ENCODE peak calls at places on chromosomes 4 and X, in ten cellular contexts. P, T, U, I, L, V, F, G, M and Y are unnamed samples.

GRCh38 chrX:150316564-150316963 is 46.6 kb upstream of the MAMLD1 start:
- DNase-seq in T (no peak), G (no peak), P (no peak), F (no peak), M (no peak), V (no peak), U (no peak), I (no peak), L (no peak), Y (no peak)

GRCh38 chr4:77225022-77225421 is 68.0 kb downstream of the CCNG2 start:
- DNase-seq in T (no peak), L (no peak), M (no peak), V (no peak), F (no peak), G (no peak), U (no peak), P (no peak), I (no peak), Y (no peak)

GRCh38 chr4:108287834-108288413 is 119.2 kb upstream of the LEF1 start:
- DNase-seq in V (no peak), M (no peak), P (no peak), F (no peak), G (no peak), T (no peak), I (peak), U (no peak), L (no peak), Y (no peak)

GRCh38 chr4:7418131-7418943 is 16.4 kb downstream of the PSAPL1 start:
- DNase-seq in V (no peak), L (no peak), U (no peak), M (no peak), T (no peak), F (no peak), G (no peak), I (no peak), P (no peak), Y (peak)

GRCh38 chr4:25347971-25348370 is 29.1 kb upstream of the ANAPC4 start:
- DNase-seq in F (no peak), L (no peak), I (no peak), U (no peak), V (no peak), P (no peak), T (no peak), M (no peak), G (no peak), Y (no peak)

GRCh38 chr4:154491731-154492249 is at the start of gene DCHS2:
- DNase-seq in G (no peak), F (peak), L (no peak), V (no peak), M (no peak), T (no peak), P (peak), U (no peak), I (no peak), Y (no peak)

GRCh38 chr4:25180524-25181131 is 20.4 kb upstream of the SEPSECS start:
- DNase-seq in T (peak), P (peak), I (peak), F (no peak), G (peak), L (peak), U (peak), M (peak), V (no peak), Y (no peak)

GRCh38 chr4:149961876-149962597 is 116.2 kb upstream of the DCLK2 start:
- DNase-seq in M (no peak), U (peak), L (peak), G (peak), T (peak), V (no peak), F (no peak), I (peak), P (no peak), Y (no peak)

GRCh38 chr4:8147231-8147970 is 11.2 kb downstream of the ABLIM2 start:
- DNase-seq in M (no peak), F (no peak), V (no peak), L (no peak), G (no peak), P (no peak), I (no peak), U (no peak), T (no peak), Y (no peak)

GRCh38 chr4:42995343-42995944 is 102.9 kb downstream of the GRXCR1 start:
- DNase-seq in U (peak), I (peak), V (no peak), F (no peak), L (no peak), M (no peak), G (peak), P (no peak), T (no peak), Y (no peak)

GRCh38 chr4:10053635-10054453 is 32.5 kb upstream of the SLC2A9 start:
- DNase-seq in M (no peak), I (no peak), L (no peak), G (no peak), V (no peak), T (no peak), F (no peak), U (no peak), P (no peak), Y (no peak)

GRCh38 chr4:83552085-83552484 is 16.2 kb downstream of the GPAT3 start:
- DNase-seq in P (no peak), I (peak), T (no peak), G (no peak), U (peak), L (peak), V (no peak), M (no peak), F (peak), Y (no peak)

GRCh38 chr4:3290476-3290875 is 2.3 kb upstream of the RGS12 start:
- DNase-seq in L (no peak), V (no peak), I (no peak), P (no peak), U (no peak), T (no peak), M (no peak), G (no peak), F (no peak), Y (no peak)

GRCh38 chr4:40843696-40844095 is 93.9 kb downstream of the NSUN7 start:
- DNase-seq in V (no peak), L (peak), T (no peak), M (no peak), U (no peak), F (peak), I (no peak), P (no peak), G (no peak), Y (no peak)

GRCh38 chr4:152500798-152501434 is 35.0 kb downstream of the FBXW7 start:
- DNase-seq in V (peak), P (peak), I (peak), T (peak), U (peak), L (peak), G (peak), F (no peak), M (peak), Y (peak)

GRCh38 chr4:138749303-138749702 is 266.3 kb upstream of the NOCT start:
- DNase-seq in T (peak), L (no peak), V (no peak), G (peak), P (no peak), I (peak), M (no peak), F (no peak), U (peak), Y (no peak)

GRCh38 chrX:115966920-115967319 is 203.6 kb upstream of the AGTR2 start:
- DNase-seq in T (no peak), G (no peak), I (peak), P (no peak), F (peak), M (no peak), V (no peak), L (no peak), U (no peak), Y (no peak)

GRCh38 chrX:96027363-96027894 is 657.2 kb upstream of the DIAPH2 start:
- DNase-seq in G (no peak), T (no peak), V (no peak), I (no peak), P (no peak), F (no peak), M (no peak), L (peak), U (no peak), Y (no peak)

GRCh38 chr4:97912151-97912550 is 231.1 kb downstream of the STPG2 start:
- DNase-seq in P (no peak), V (no peak), T (no peak), I (no peak), L (no peak), U (no peak), M (no peak), G (no peak), F (no peak), Y (no peak)

GRCh38 chr4:2733001-2733843 is 22.9 kb downstream of the TNIP2 start:
- DNase-seq in G (no peak), V (no peak), P (no peak), M (no peak), I (no peak), U (no peak), F (no peak), L (no peak), T (no peak), Y (peak)

GRCh38 chrX:108139303-108139702 is 47.7 kb downstream of the ATG4A start:
- DNase-seq in L (no peak), I (no peak), F (peak), U (no peak), V (no peak), T (no peak), P (no peak), M (no peak), G (no peak), Y (no peak)

GRCh38 chr4:26157541-26157940 is 163.3 kb upstream of the RBPJ start:
- DNase-seq in U (no peak), G (peak), I (peak), T (no peak), F (no peak), L (no peak), P (no peak), V (no peak), M (no peak), Y (no peak)

GRCh38 chr4:183200453-183200852 is 101.4 kb downstream of the WWC2 start:
- DNase-seq in I (peak), G (peak), U (peak), L (no peak), M (no peak), V (no peak), F (no peak), P (peak), T (peak), Y (no peak)

GRCh38 chr4:54683616-54684346 is 26.0 kb downstream of the KIT start:
- DNase-seq in P (no peak), F (peak), U (peak), T (no peak), I (no peak), V (no peak), G (no peak), L (peak), M (peak), Y (no peak)

GRCh38 chrX:6279277-6279909 is 50.7 kb upstream of the NLGN4X start:
- DNase-seq in F (no peak), M (no peak), V (no peak), P (no peak), G (no peak), T (no peak), L (no peak), U (no peak), I (no peak), Y (no peak)

GRCh38 chrX:24100713-24101112 is 46.0 kb downstream of the EIF2S3 start:
- DNase-seq in M (no peak), L (no peak), V (no peak), I (peak), F (no peak), T (peak), P (no peak), U (no peak), G (peak), Y (no peak)

GRCh38 chr4:33975996-33976395 is 2268.3 kb downstream of the ARAP2 start:
- DNase-seq in U (no peak), I (no peak), T (no peak), F (no peak), L (no peak), G (peak), P (no peak), M (no peak), V (no peak), Y (no peak)

GRCh38 chrX:97524340-97524739 is 640.6 kb downstream of the RPA4 start:
- DNase-seq in P (no peak), L (no peak), I (peak), T (no peak), F (no peak), G (no peak), M (no peak), V (no peak), U (no peak), Y (no peak)